ENCODE peak calls at places on chromosomes 13 and 19, in ten cellular contexts. A, J, I, Y, F, X, O, D, M and C are unnamed samples.

GRCh38 chr13:91406619-91407018 is 8.2 kb downstream of the GPC5 start:
- DNase-seq in A (no peak), J (no peak), I (peak; percentile 83), Y (no peak), F (peak; percentile 35), X (peak; percentile 28), O (no peak), D (peak; percentile 10), M (no peak), C (no peak)

GRCh38 chr19:11096210-11096841 is 7.1 kb downstream of the LDLR start:
- DNase-seq in A (no peak), J (no peak), I (no peak), Y (no peak), F (peak; percentile 47), X (peak; percentile 59), O (no peak), D (no peak), M (no peak), C (peak; percentile 87)

GRCh38 chr13:48563611-48564010 is 30.7 kb upstream of the RCBTB2 start:
- DNase-seq in A (no peak), J (no peak), I (no peak), Y (no peak), F (no peak), X (no peak), O (no peak), D (no peak), M (no peak), C (no peak)

GRCh38 chr19:18044825-18045304 is 36.9 kb downstream of the ARRDC2 start:
- DNase-seq in A (peak; percentile 82), J (peak; percentile 20), I (peak; percentile 28), Y (peak; percentile 69), F (peak; percentile 76), X (peak; percentile 83), O (no peak), D (no peak), M (peak; percentile 69), C (peak; percentile 26)

GRCh38 chr19:41844601-41845000 is at the start of gene LYPD4:
- DNase-seq in A (no peak), J (no peak), I (no peak), Y (no peak), F (no peak), X (no peak), O (no peak), D (no peak), M (no peak), C (no peak)

GRCh38 chr13:110509971-110510786 is 51.3 kb downstream of the RAB20 start:
- DNase-seq in A (no peak), J (no peak), I (no peak), Y (no peak), F (peak; percentile 30), X (no peak), O (no peak), D (no peak), M (no peak), C (no peak)

GRCh38 chr13:26991508-26992181 is 180.0 kb downstream of the USP12 start:
- DNase-seq in A (no peak), J (no peak), I (no peak), Y (no peak), F (peak; percentile 27), X (no peak), O (no peak), D (no peak), M (no peak), C (no peak)

GRCh38 chr19:36215276-36216171 is 618 bp downstream of the ZNF146 start:
- DNase-seq in A (no peak), J (no peak), I (peak; percentile 39), Y (no peak), F (peak; percentile 62), X (no peak), O (no peak), D (no peak), M (no peak), C (no peak)

GRCh38 chr13:36919833-36920611 is at the start of gene SMAD9:
- DNase-seq in A (peak; percentile 30), J (no peak), I (peak; percentile 91), Y (peak; percentile 59), F (peak; percentile 67), X (no peak), O (no peak), D (no peak), M (peak; percentile 72), C (peak; percentile 26)

GRCh38 chr13:40130871-40131636 is 475.6 kb downstream of the COG6 start:
- DNase-seq in A (no peak), J (no peak), I (no peak), Y (no peak), F (no peak), X (no peak), O (no peak), D (no peak), M (no peak), C (no peak)

GRCh38 chr13:43309301-43309700 is 285.9 kb downstream of the DNAJC15 start:
- DNase-seq in A (no peak), J (no peak), I (no peak), Y (no peak), F (peak; percentile 44), X (no peak), O (no peak), D (no peak), M (no peak), C (no peak)

GRCh38 chr13:44051405-44051804 is 171.7 kb downstream of the LACC1 start:
- DNase-seq in A (no peak), J (no peak), I (no peak), Y (no peak), F (no peak), X (no peak), O (no peak), D (no peak), M (no peak), C (no peak)

GRCh38 chr13:33218426-33218825 is 67.1 kb downstream of the STARD13 start:
- DNase-seq in A (no peak), J (no peak), I (no peak), Y (no peak), F (no peak), X (no peak), O (no peak), D (no peak), M (no peak), C (no peak)

GRCh38 chr19:31346660-31347059 is 2.6 kb downstream of the TSHZ3 start:
- DNase-seq in A (no peak), J (no peak), I (no peak), Y (no peak), F (no peak), X (no peak), O (no peak), D (no peak), M (no peak), C (no peak)

GRCh38 chr19:42024622-42025111 is 30.6 kb upstream of the ATP1A3 start:
- DNase-seq in A (peak; percentile 24), J (no peak), I (no peak), Y (no peak), F (peak; percentile 48), X (no peak), O (no peak), D (no peak), M (no peak), C (peak; percentile 6)

GRCh38 chr13:110546933-110547332 is 14.6 kb downstream of the RAB20 start:
- DNase-seq in A (peak; percentile 77), J (peak; percentile 28), I (no peak), Y (peak; percentile 86), F (peak; percentile 89), X (no peak), O (no peak), D (no peak), M (peak; percentile 91), C (peak; percentile 71)

GRCh38 chr19:29798783-29799182 is 13.0 kb upstream of the CCNE1 start:
- DNase-seq in A (no peak), J (no peak), I (no peak), Y (no peak), F (peak; percentile 60), X (no peak), O (no peak), D (no peak), M (no peak), C (no peak)

GRCh38 chr19:55212447-55212846 is 3.1 kb upstream of the PTPRH start:
- DNase-seq in A (no peak), J (no peak), I (no peak), Y (no peak), F (no peak), X (no peak), O (no peak), D (no peak), M (no peak), C (no peak)

GRCh38 chr13:20353973-20354372 is 121.9 kb upstream of the GJB6 start:
- DNase-seq in A (no peak), J (no peak), I (no peak), Y (no peak), F (peak; percentile 67), X (no peak), O (no peak), D (no peak), M (no peak), C (no peak)
- TF ChIP-seq CTCF in A (no peak), J (peak; percentile 54), I (peak; percentile 4), Y (no peak), F (peak; percentile 30), X (no peak), O (no peak), D (no peak), M (no peak), C (peak; percentile 10)

GRCh38 chr19:46372901-46373572 is 26.1 kb downstream of the PPP5C start:
- DNase-seq in A (no peak), J (no peak), I (peak; percentile 59), Y (no peak), F (no peak), X (no peak), O (no peak), D (no peak), M (peak; percentile 23), C (no peak)
- H3K4me3 ChIP-seq in A (no peak overlapping the region), J (no peak overlapping the region), I (peak overlapping the region; percentile 12), Y (no peak overlapping the region), F (no peak overlapping the region), X (no peak overlapping the region), O (no peak overlapping the region), D (no peak overlapping the region), M (no peak overlapping the region), C (no peak overlapping the region)

DNA sequence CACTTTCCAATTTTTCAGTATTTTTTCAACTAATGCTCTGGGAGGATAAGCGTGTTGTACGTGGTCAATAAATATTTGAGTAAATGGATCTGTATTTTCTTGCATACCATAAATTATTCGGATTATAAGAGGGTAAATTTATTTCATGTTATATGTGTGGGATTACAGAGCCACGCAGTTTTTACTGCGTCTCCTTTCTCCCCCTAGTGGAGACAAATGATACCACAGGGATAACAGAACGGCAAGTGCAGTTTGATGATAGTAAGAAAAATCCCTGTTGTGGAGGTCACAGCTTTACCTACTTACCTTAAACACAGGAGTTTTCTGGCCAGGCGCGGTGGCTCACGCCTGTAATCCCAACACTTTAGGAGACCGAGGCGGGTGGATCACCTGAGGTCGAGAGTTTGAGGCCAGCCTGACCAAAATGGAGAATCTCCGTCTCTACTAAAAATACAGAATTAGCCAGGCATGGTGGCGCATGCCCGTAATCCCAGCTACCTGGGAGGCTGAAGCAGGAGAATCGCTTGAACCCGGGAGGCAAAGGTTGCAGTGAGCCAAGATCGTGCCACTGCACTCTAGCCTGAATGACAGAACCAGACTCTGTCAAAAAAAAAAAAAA is 16.8 kb downstream of the MBD3L2B start:
- DNase-seq in A (no peak), J (no peak), I (peak; percentile 38), Y (no peak), F (peak; percentile 18), X (no peak), O (no peak), D (no peak), M (no peak), C (no peak)
- TF ChIP-seq CTCF in A (no peak), J (no peak), I (peak; percentile 77), Y (peak; percentile 23), F (peak; percentile 36), X (peak; percentile 52), O (no peak), D (peak; percentile 48), M (no peak), C (no peak)

GRCh38 chr13:73061478-73062275 is 2.9 kb downstream of the KLF5 start:
- DNase-seq in A (no peak), J (no peak), I (no peak), Y (no peak), F (no peak), X (no peak), O (no peak), D (no peak), M (no peak), C (no peak)
- H3K4me3 ChIP-seq in A (no peak overlapping the region), J (peak overlapping the region; percentile 90), I (no peak overlapping the region), Y (no peak overlapping the region), F (no peak overlapping the region), X (no peak overlapping the region), O (no peak overlapping the region), D (no peak overlapping the region), M (no peak overlapping the region), C (peak overlapping the region; percentile 67)